ENCODE peak calls at places on chromosomes 6 and 20, in seven cellular contexts. L is endothelial cell, H is fibroblast of villous mesenchyme, X is tibial artery, E is progenitor cell of endocrine pancreas, S is GM12865, Q is WTC11. G is an unnamed sample.

GRCh38 chr20:29873946-29874345 is 1383.5 kb upstream of the DEFB115 start:
- DNase-seq in Q (peak), L (peak), S (peak), X (peak), H (peak), E (no peak), G (no peak)

GRCh38 chr6:12182676-12183075 is 107.5 kb upstream of the EDN1 start:
- DNase-seq in H (peak), Q (no peak), S (no peak), E (no peak), L (no peak), X (no peak), G (no peak)

GRCh38 chr6:147566244-147566898 is 57.9 kb downstream of the SAMD5 start:
- DNase-seq in X (no peak), L (no peak), H (no peak), S (no peak), Q (no peak), E (no peak), G (no peak)

GRCh38 chr6:36735110-36735971 is 37.7 kb downstream of the RAB44 start:
- DNase-seq in L (no peak), X (peak), Q (no peak), S (peak), E (no peak), H (peak), G (no peak)

GRCh38 chr20:60976913-60977312 is 275.1 kb upstream of the CDH4 start:
- DNase-seq in Q (peak), E (no peak), L (no peak), S (no peak), H (no peak), X (no peak), G (no peak)

GRCh38 chr6:135126034-135126433 is 55.1 kb upstream of the MYB start:
- DNase-seq in H (no peak), E (no peak), Q (no peak), S (no peak), X (no peak), L (no peak), G (no peak)

GRCh38 chr20:35991142-35991771 is 22.9 kb downstream of the CNBD2 start:
- DNase-seq in E (no peak), X (no peak), L (peak), Q (peak), H (peak), S (peak), G (no peak)

GRCh38 chr6:42417641-42418112 is 34.0 kb downstream of the TRERF1 start:
- DNase-seq in S (no peak), H (no peak), X (no peak), Q (no peak), L (no peak), E (no peak), G (no peak)

GRCh38 chr6:73388800-73389512 is 5.7 kb upstream of the DDX43 start:
- DNase-seq in E (peak), L (peak), H (peak), S (peak), Q (peak), X (peak), G (peak)

GRCh38 chr6:158517581-158517980 is 42.3 kb upstream of the TMEM181 start:
- DNase-seq in H (no peak), E (no peak), Q (no peak), S (peak), X (no peak), L (no peak), G (no peak)

GRCh38 chr20:23923891-23924435 is 44.4 kb upstream of the CST5 start:
- DNase-seq in Q (no peak), E (no peak), S (no peak), X (no peak), L (no peak), H (no peak), G (no peak)

GRCh38 chr6:118652051-118652699 is 784 bp upstream of the CEP85L start:
- DNase-seq in Q (peak), H (no peak), L (peak), X (no peak), E (no peak), S (no peak), G (no peak)

GRCh38 chr6:78089551-78089950 is 436.7 kb downstream of the MEI4 start:
- DNase-seq in L (no peak), E (no peak), H (no peak), Q (no peak), S (no peak), X (no peak), G (no peak)

GRCh38 chr20:52838510-52839241 is 133.5 kb upstream of the TSHZ2 start:
- DNase-seq in E (no peak), Q (no peak), X (no peak), H (no peak), L (no peak), S (no peak), G (no peak)

GRCh38 chr6:149082320-149082719 is 235.2 kb upstream of the TAB2 start:
- DNase-seq in E (peak), Q (peak), L (peak), H (peak), X (peak), S (peak), G (peak)

GRCh38 chr20:41905186-41905585 is 287.0 kb upstream of the CHD6 start:
- DNase-seq in S (no peak), L (no peak), X (no peak), E (no peak), H (no peak), Q (no peak), G (no peak)

GRCh38 chr6:44537306-44538049 is 150.0 kb downstream of the CDC5L start:
- DNase-seq in H (no peak), X (no peak), Q (no peak), S (no peak), L (no peak), E (no peak), G (no peak)

GRCh38 chr6:135170238-135170637 is 10.9 kb upstream of the MYB start:
- DNase-seq in S (no peak), E (no peak), Q (no peak), X (no peak), H (no peak), L (no peak), G (no peak)

GRCh38 chr6:52317841-52318581 is 33.5 kb upstream of the MCM3 start:
- DNase-seq in X (no peak), E (no peak), Q (no peak), S (peak), H (peak), L (no peak), G (no peak)

DNA sequence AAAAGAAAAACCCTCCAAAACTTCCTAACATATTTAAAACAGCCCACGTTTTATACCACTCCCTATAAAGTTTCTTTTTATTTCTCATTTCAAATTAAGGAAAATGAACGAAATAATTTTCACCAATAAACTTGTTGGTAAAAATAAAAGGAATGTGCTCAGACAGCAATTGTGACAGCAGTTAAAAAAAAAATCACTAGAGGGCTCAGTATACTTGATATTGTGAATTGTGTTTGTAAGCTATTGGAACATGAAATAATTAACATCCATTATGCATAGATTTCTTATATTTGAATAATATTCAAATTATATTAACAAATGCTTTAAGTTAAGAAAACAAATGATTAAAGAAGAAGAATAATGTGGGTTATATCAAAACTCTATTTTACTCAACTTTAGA is 105.5 kb downstream of the ASCC3 start:
- DNase-seq in X (no peak), H (peak), E (no peak), S (no peak), L (no peak), Q (no peak), G (no peak)
- TF ChIP-seq CTCF in X (no peak), H (peak), E (peak), S (no peak), L (no peak), Q (no peak), G (no peak)

GRCh38 chr6:152726313-152726712 is 24.3 kb upstream of the VIP start:
- DNase-seq in L (no peak), E (no peak), Q (no peak), S (no peak), H (no peak), X (no peak), G (no peak)

GRCh38 chr6:152721956-152722355 is 24.3 kb downstream of the MYCT1 start:
- DNase-seq in E (no peak), H (no peak), Q (no peak), L (no peak), S (no peak), X (no peak), G (no peak)

GRCh38 chr6:152723398-152723797 is 25.7 kb downstream of the MYCT1 start:
- DNase-seq in Q (no peak), H (peak), E (no peak), X (no peak), S (no peak), L (no peak), G (no peak)

GRCh38 chr6:152727507-152727906 is 23.1 kb upstream of the VIP start:
- DNase-seq in E (no peak), Q (no peak), H (no peak), S (peak), X (no peak), L (no peak), G (no peak)
- TF ChIP-seq CTCF in E (no peak), Q (no peak), H (no peak), S (peak), X (no peak), L (no peak), G (no peak)

DNA sequence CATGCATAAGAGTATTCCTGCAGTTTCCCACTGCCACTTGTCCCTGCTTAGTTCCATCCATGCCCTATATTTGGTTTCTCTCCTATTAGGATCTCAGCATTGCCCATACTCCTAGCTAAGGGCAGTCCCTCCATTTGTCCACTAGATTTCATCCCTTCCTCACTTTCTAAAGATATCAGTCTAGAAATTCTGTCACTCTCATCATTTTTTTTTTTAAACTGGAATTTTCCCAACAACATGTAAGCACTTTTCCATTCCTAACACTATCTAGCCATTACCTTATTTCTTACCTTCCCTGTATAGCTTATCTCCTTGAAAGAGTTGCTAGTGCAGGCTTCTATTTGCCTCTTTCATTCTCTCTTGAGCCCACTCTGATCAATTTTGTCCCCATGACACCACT is 312.2 kb downstream of the BTBD3 start:
- DNase-seq in X (no peak), S (no peak), L (no peak), Q (no peak), E (no peak), H (no peak), G (no peak)
- TF ChIP-seq CTCF in X (no peak), S (no peak), L (no peak), Q (no peak), E (no peak), H (no peak), G (no peak)

GRCh38 chr6:159842035-159842434 is 42.0 kb downstream of the PNLDC1 start:
- DNase-seq in X (no peak), E (no peak), H (no peak), L (no peak), Q (no peak), S (peak), G (no peak)
- TF ChIP-seq CTCF in X (peak), E (peak), H (peak), L (peak), Q (no peak), S (no peak), G (no peak)

G was measured in activated B cell treated with CpG ODN at 0.5 μM for 24 hours.